ENCODE peak calls at places on chromosomes 11 and 22, in four cellular contexts. B is activated naive CD8-positive, alpha-beta T cell treated with anti-CD3 and anti-CD28 coated beads, Interleukin-2, amount 10 ng/mL, durations not matched to agents 7 days and 5 days; X is activated naive CD4-positive, alpha-beta T cell; D is activated CD4-positive, alpha-beta T cell treated with anti-CD3 and anti-CD28 coated beads for 36 hours. S is an unnamed sample.

GRCh38 chr22:20391222-20391621 is 2.7 kb upstream of the ZNF74 start:
- DNase-seq in B (no peak), X (no peak), D (no peak), S (no peak)

GRCh38 chr11:83571301-83571700 is 285.1 kb upstream of the CCDC90B start:
- DNase-seq in B (no peak), X (no peak), D (no peak), S (no peak)

GRCh38 chr11:29511394-29511793 is 505.4 kb downstream of the KCNA4 start:
- DNase-seq in B (no peak), X (no peak), D (no peak), S (no peak)

GRCh38 chr22:49867303-49868250 is 13.9 kb downstream of the ZBED4 start:
- DNase-seq in B (peak; percentile 5), X (no peak), D (no peak), S (no peak)

GRCh38 chr11:2109541-2110019 is 29.6 kb downstream of the IGF2 start:
- DNase-seq in B (no peak), X (no peak), D (no peak), S (no peak)

GRCh38 chr22:24950272-24950902 is 2.1 kb upstream of the KIAA1671 start:
- DNase-seq in B (no peak), X (no peak), D (no peak), S (no peak)

GRCh38 chr22:45238431-45239377 is 2.0 kb downstream of the KIAA0930 start:
- DNase-seq in B (no peak), X (no peak), D (no peak), S (no peak)

GRCh38 chr22:50724616-50725015 is 13.4 kb upstream of the ACR start:
- DNase-seq in B (no peak), X (no peak), D (no peak), S (no peak)

GRCh38 chr11:7418916-7419315 is 66.4 kb upstream of the OLFML1 start:
- DNase-seq in B (no peak), X (no peak), D (no peak), S (no peak)

GRCh38 chr22:44108076-44108475 is 72.6 kb upstream of the PARVG start:
- DNase-seq in B (no peak), X (no peak), D (no peak), S (no peak)

GRCh38 chr11:8060801-8061554 is 20.0 kb upstream of the TUB start:
- DNase-seq in B (no peak), X (no peak), D (peak; percentile 16), S (no peak)

GRCh38 chr11:35791088-35791958 is 128.7 kb downstream of the TRIM44 start:
- DNase-seq in B (no peak), X (no peak), D (no peak), S (no peak)

GRCh38 chr11:48020092-48020755 is 39.9 kb downstream of the PTPRJ start:
- DNase-seq in B (no peak), X (no peak), D (peak; percentile 59), S (no peak)

GRCh38 chr11:353315-353857 is 15.9 kb upstream of the B4GALNT4 start:
- DNase-seq in B (peak; percentile 27), X (no peak), D (no peak), S (no peak)

GRCh38 chr11:68963779-68964178 is 17.0 kb downstream of the MRGPRD start:
- DNase-seq in B (no peak), X (no peak), D (no peak), S (no peak)

GRCh38 chr11:134741453-134742227 is 329.6 kb upstream of the B3GAT1 start:
- DNase-seq in B (no peak), X (no peak), D (no peak), S (peak; percentile 23)

GRCh38 chr11:30328676-30329075 is 5.8 kb downstream of the ARL14EP start:
- DNase-seq in B (no peak), X (no peak), D (no peak), S (no peak)

GRCh38 chr11:57515332-57516060 is at the start of gene SLC43A1:
- DNase-seq in B (peak; percentile 66), X (no peak), D (peak; percentile 62), S (no peak)

GRCh38 chr11:118406599-118407166 is 5.3 kb downstream of the ATP5MG start:
- DNase-seq in B (no peak), X (no peak), D (no peak), S (no peak)

GRCh38 chr22:37669586-37669985 is 5.8 kb upstream of the LGALS1 start:
- DNase-seq in B (no peak), X (no peak), D (no peak), S (no peak)

GRCh38 chr11:104573431-104573830 is 324.8 kb downstream of the CASP12 start:
- DNase-seq in B (no peak), X (no peak), D (no peak), S (no peak)

GRCh38 chr22:19479358-19480172 is at the start of gene CDC45:
- DNase-seq in B (peak; percentile 84), X (peak; percentile 85), D (peak; percentile 97), S (peak; percentile 90)

GRCh38 chr11:16607675-16608644 is 130.5 kb upstream of the C11orf58 start:
- DNase-seq in B (no peak), X (no peak), D (no peak), S (peak; percentile 27)

GRCh38 chr11:133928628-133929059 is 28.1 kb downstream of the IGSF9B start:
- DNase-seq in B (peak; percentile 49), X (peak; percentile 37), D (peak; percentile 92), S (no peak)

GRCh38 chr22:25650834-25651233 is 86.4 kb downstream of the GRK3 start:
- DNase-seq in B (no peak), X (no peak), D (no peak), S (no peak)

GRCh38 chr11:57413681-57414080 is 13.2 kb downstream of the SLC43A3 start:
- DNase-seq in B (no peak), X (no peak), D (no peak), S (no peak)

GRCh38 chr11:118086913-118087768 is at the start of gene SMIM35:
- DNase-seq in B (no peak), X (no peak), D (no peak), S (no peak)

S was measured in NCI-H187.